ENCODE peak calls at places on chromosomes 16 and 17, in seven cellular contexts. L is stomach, G is esophagus muscularis mucosa, O is H1, B is suprapubic skin, Y is sigmoid colon, K is HCT116. C is an unnamed sample.

GRCh38 chr16:79805621-79806020 is 205.1 kb upstream of the MAF start:
- DNase-seq in L (no peak), G (peak; percentile 78), O (no peak), B (no peak), Y (no peak), K (no peak), C (no peak)

GRCh38 chr17:9905902-9906301 is 831 bp upstream of the RCVRN start:
- DNase-seq in L (no peak), G (no peak), O (no peak), B (no peak), Y (no peak), K (peak; percentile 26), C (no peak)

GRCh38 chr17:58358408-58359172 is 6.6 kb upstream of the SUPT4H1 start:
- DNase-seq in L (no peak), G (no peak), O (no peak), B (no peak), Y (no peak), K (no peak), C (no peak)

GRCh38 chr17:5418858-5419355 is 555 bp downstream of the NUP88 start:
- DNase-seq in L (peak; percentile 52), G (no peak), O (no peak), B (no peak), Y (no peak), K (no peak), C (no peak)

GRCh38 chr16:87210949-87211348 is 106.2 kb downstream of the C16orf95 start:
- DNase-seq in L (no peak), G (no peak), O (no peak), B (no peak), Y (no peak), K (no peak), C (no peak)

GRCh38 chr17:46193246-46193625 is at the start of gene KANSL1:
- DNase-seq in L (peak; percentile 85), G (peak; percentile 92), O (peak; percentile 84), B (peak; percentile 90), Y (peak; percentile 95), K (peak; percentile 76), C (peak; percentile 80)

GRCh38 chr16:29816694-29817441 is 916 bp downstream of the PAGR1 start:
- DNase-seq in L (peak; percentile 65), G (no peak), O (no peak), B (peak; percentile 86), Y (peak; percentile 88), K (no peak), C (no peak)

GRCh38 chr16:28309811-28310311 is 17.5 kb downstream of the SBK1 start:
- DNase-seq in L (no peak), G (no peak), O (no peak), B (no peak), Y (no peak), K (no peak), C (no peak)

GRCh38 chr17:39173539-39174274 is 7.7 kb upstream of the ARL5C start:
- DNase-seq in L (no peak), G (no peak), O (no peak), B (no peak), Y (no peak), K (no peak), C (no peak)

GRCh38 chr16:12120331-12120981 is 143.9 kb downstream of the SNX29 start:
- DNase-seq in L (no peak), G (no peak), O (no peak), B (no peak), Y (peak; percentile 69), K (no peak), C (no peak)

GRCh38 chr16:67954421-67955196 is 10.7 kb upstream of the LCAT start:
- DNase-seq in L (no peak), G (no peak), O (no peak), B (no peak), Y (no peak), K (no peak), C (no peak)

GRCh38 chr16:46586011-46586577 is 35.1 kb downstream of the SHCBP1 start:
- DNase-seq in L (no peak), G (no peak), O (no peak), B (no peak), Y (no peak), K (no peak), C (no peak)

GRCh38 chr16:46582313-46582712 is 38.9 kb downstream of the SHCBP1 start:
- DNase-seq in L (no peak), G (no peak), O (no peak), B (no peak), Y (no peak), K (no peak), C (no peak)

GRCh38 chr16:46577988-46578579 is 43.1 kb downstream of the SHCBP1 start:
- DNase-seq in L (no peak), G (no peak), O (no peak), B (no peak), Y (no peak), K (no peak), C (no peak)

DNA sequence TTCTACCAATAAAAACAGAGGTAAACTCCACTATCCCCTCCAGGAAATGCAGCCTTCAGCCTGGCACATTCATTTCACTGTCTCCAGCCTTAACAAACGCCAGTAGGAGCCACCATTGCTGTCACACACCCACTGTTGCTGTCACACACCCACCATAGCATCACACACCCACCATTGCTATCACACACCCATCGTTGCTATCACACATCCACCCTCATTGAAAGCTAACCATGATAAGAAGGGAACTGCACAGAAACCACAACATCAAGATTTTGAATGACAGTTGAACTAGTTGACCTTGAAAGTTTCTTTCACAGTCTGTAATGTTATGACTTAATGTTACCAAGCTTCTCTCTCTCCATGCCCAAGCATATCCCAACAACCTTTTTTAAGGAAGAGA is 38.1 kb downstream of the SHCBP1 start:
- DNase-seq in L (no peak), G (no peak), O (no peak), B (no peak), Y (no peak), K (no peak), C (no peak)
- H3K4me1 ChIP-seq in L (no peaks in the 10 kb centered on the region), G (no peaks in the 10 kb centered on the region), O (no peaks in the 10 kb centered on the region), B (no peaks in the 10 kb centered on the region), Y (no peaks in the 10 kb centered on the region), K (no peaks in the 10 kb centered on the region), C (no peaks in the 10 kb centered on the region)

DNA sequence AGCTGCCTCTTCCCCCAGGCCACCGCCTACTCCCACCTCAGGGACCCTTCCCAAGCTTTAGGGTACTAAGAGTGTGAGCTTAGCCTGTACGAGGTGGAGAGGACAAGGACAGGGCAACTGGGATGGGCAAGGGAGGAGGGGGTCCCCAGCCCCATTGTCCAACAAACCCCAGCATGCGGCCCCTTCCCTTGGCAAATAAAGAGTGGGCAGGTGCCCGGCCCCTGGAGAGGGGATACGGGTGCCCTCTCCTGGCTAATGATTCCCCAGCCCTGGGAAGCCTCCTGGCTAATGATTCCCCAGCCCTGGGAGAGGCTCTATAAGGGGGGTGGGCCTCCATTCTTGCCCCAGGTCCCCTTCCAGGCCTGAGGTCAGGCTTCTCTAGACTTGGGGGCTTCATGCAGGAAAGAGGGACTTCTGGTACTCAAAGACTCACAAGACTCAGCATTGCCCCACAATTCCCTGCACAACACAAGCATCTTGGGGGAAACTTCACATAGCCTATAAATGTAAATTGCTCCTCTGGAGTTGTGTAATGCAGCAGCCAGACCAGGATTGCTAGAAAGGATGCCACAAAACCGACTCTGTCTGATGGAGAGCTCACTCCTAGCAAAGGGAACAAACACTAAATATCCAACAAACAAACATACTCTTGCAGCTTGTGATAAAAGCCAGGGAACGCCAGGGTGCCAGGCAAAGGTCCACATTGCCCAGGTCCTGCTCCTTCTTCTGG is 14.9 kb downstream of the SLC13A2 start:
- DNase-seq in L (no peak), G (no peak), O (no peak), B (no peak), Y (no peak), K (no peak), C (no peak)
- TF ChIP-seq POLR2A in L (no peak), G (no peak), O (no peak), B (no peak), Y (no peak), K (no peak), C (no peak)

GRCh38 chr17:37361543-37361942 is 14.2 kb upstream of the C17orf78 start:
- DNase-seq in L (no peak), G (no peak), O (no peak), B (no peak), Y (no peak), K (no peak), C (peak; percentile 37)

GRCh38 chr17:37359682-37360188 is 16.1 kb upstream of the C17orf78 start:
- DNase-seq in L (no peak), G (no peak), O (no peak), B (no peak), Y (peak; percentile 67), K (no peak), C (no peak)

GRCh38 chr17:37360632-37361031 is 15.2 kb upstream of the C17orf78 start:
- DNase-seq in L (no peak), G (no peak), O (no peak), B (no peak), Y (no peak), K (no peak), C (no peak)

GRCh38 chr17:37358830-37359681 is 16.7 kb upstream of the C17orf78 start:
- DNase-seq in L (peak; percentile 95), G (peak; percentile 97), O (peak; percentile 96), B (peak; percentile 94), Y (peak; percentile 96), K (peak; percentile 86), C (peak; percentile 80)

GRCh38 chr17:37358098-37358829 is 17.5 kb upstream of the C17orf78 start:
- DNase-seq in L (peak; percentile 43), G (peak; percentile 92), O (peak; percentile 66), B (peak; percentile 75), Y (peak; percentile 77), K (no peak), C (peak; percentile 32)
- TF ChIP-seq POLR2AphosphoS5 in L (no peak), G (peak; percentile 9), O (peak; percentile 77), B (no peak), Y (peak; percentile 0), K (no peak), C (no peak)

DNA sequence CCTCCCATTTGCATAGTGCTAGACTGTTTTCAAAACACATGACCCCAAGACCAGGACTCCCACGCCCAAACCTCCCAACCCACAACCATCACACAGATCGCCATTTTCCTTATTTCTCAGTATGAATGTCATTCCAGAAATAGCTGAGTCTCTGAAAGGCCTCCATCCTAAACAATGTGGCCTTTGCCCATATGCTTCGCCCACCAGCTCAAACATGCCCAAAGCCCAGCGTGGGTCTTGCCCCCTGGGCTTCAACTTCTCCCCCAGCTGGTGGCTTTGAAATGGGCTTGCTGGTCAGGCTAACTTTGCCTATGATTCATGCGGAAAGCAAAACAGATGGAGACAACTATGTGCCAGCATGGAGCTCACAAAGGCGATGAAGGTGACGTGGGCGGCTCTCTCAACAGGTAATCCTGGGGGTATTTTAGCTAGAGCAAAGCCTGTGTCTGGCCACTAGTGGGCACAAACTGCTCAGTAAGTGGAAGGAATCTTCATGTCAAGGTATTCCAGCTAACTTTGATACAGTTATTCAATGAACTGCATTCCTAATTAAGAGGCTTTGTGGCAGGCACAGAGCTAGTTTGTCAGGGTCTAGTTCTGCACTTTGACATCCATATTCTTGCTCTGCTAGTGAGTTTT is 17.1 kb downstream of the PMP22 start:
- DNase-seq in L (no peak), G (peak; percentile 66), O (no peak), B (no peak), Y (no peak), K (no peak), C (no peak)
- H3K4me1 ChIP-seq in L (peaks cover 10% of the 10 kb centered on the region), G (peaks cover 86% of the 10 kb centered on the region), O (no peaks in the 10 kb centered on the region), B (peaks cover 65% of the 10 kb centered on the region), Y (peaks cover 88% of the 10 kb centered on the region), K (no peaks in the 10 kb centered on the region), C (peaks cover 5% of the 10 kb centered on the region)

C was measured in breast epithelium.